ENCODE peak calls at places on chromosomes 6 and 20, in ten cellular contexts. One of them, this sample, is unnamed.

GRCh38 chr20:44648579-44648978 is 2.9 kb downstream of the ADA start:
- DNase-seq in ovary: no peak
- DNase-seq in cardiac fibroblast: no peak
- DNase-seq in lower lobe of right lung: no peak
- DNase-seq in Peyer's patch: no peak
- DNase-seq in osteocyte: no peak
- DNase-seq in neural progenitor cell: peak
- DNase-seq in tibial nerve: no peak
- DNase-seq in AG10803: no peak
- DNase-seq in HCT116: no peak
- DNase-seq in this sample: no peak

GRCh38 chr20:32680544-32681174 is 6.9 kb upstream of the C20orf203 start:
- DNase-seq in ovary: no peak
- DNase-seq in cardiac fibroblast: no peak
- DNase-seq in lower lobe of right lung: no peak
- DNase-seq in Peyer's patch: no peak
- DNase-seq in osteocyte: no peak
- DNase-seq in neural progenitor cell: no peak
- DNase-seq in tibial nerve: no peak
- DNase-seq in AG10803: no peak
- DNase-seq in HCT116: no peak
- DNase-seq in this sample: no peak

GRCh38 chr20:23606652-23607049 is 934 bp upstream of the CST9 start:
- DNase-seq in ovary: peak
- DNase-seq in cardiac fibroblast: peak
- DNase-seq in lower lobe of right lung: peak
- DNase-seq in Peyer's patch: peak
- DNase-seq in osteocyte: peak
- DNase-seq in neural progenitor cell: peak
- DNase-seq in tibial nerve: peak
- DNase-seq in AG10803: peak
- DNase-seq in HCT116: peak
- DNase-seq in this sample: peak

GRCh38 chr20:56689318-56689717 is 60.2 kb downstream of the TFAP2C start:
- DNase-seq in ovary: no peak
- DNase-seq in cardiac fibroblast: peak
- DNase-seq in lower lobe of right lung: no peak
- DNase-seq in Peyer's patch: no peak
- DNase-seq in osteocyte: no peak
- DNase-seq in neural progenitor cell: no peak
- DNase-seq in tibial nerve: no peak
- DNase-seq in AG10803: peak
- DNase-seq in HCT116: no peak
- DNase-seq in this sample: no peak

GRCh38 chr6:127538750-127539264 is 19.7 kb upstream of the MTCL3 start:
- DNase-seq in ovary: no peak
- DNase-seq in cardiac fibroblast: no peak
- DNase-seq in lower lobe of right lung: no peak
- DNase-seq in Peyer's patch: no peak
- DNase-seq in osteocyte: no peak
- DNase-seq in neural progenitor cell: no peak
- DNase-seq in tibial nerve: no peak
- DNase-seq in AG10803: no peak
- DNase-seq in HCT116: no peak
- DNase-seq in this sample: no peak

GRCh38 chr6:144797881-144798589 is 512.9 kb downstream of the UTRN start:
- DNase-seq in ovary: no peak
- DNase-seq in cardiac fibroblast: peak
- DNase-seq in lower lobe of right lung: no peak
- DNase-seq in Peyer's patch: no peak
- DNase-seq in osteocyte: no peak
- DNase-seq in neural progenitor cell: no peak
- DNase-seq in tibial nerve: no peak
- DNase-seq in AG10803: peak
- DNase-seq in HCT116: peak
- DNase-seq in this sample: no peak

GRCh38 chr20:37278966-37279590 is 10.4 kb upstream of the MANBAL start:
- DNase-seq in ovary: no peak
- DNase-seq in cardiac fibroblast: no peak
- DNase-seq in lower lobe of right lung: no peak
- DNase-seq in Peyer's patch: peak
- DNase-seq in osteocyte: no peak
- DNase-seq in neural progenitor cell: no peak
- DNase-seq in tibial nerve: no peak
- DNase-seq in AG10803: peak
- DNase-seq in HCT116: no peak
- DNase-seq in this sample: no peak

GRCh38 chr6:124881898-124882579 is 80.2 kb upstream of the RNF217 start:
- DNase-seq in ovary: no peak
- DNase-seq in cardiac fibroblast: peak
- DNase-seq in lower lobe of right lung: no peak
- DNase-seq in Peyer's patch: no peak
- DNase-seq in osteocyte: no peak
- DNase-seq in neural progenitor cell: peak
- DNase-seq in tibial nerve: no peak
- DNase-seq in AG10803: peak
- DNase-seq in HCT116: no peak
- DNase-seq in this sample: no peak

GRCh38 chr6:44265843-44266233 is 487 bp upstream of the NFKBIE start:
- DNase-seq in ovary: no peak
- DNase-seq in cardiac fibroblast: no peak
- DNase-seq in lower lobe of right lung: peak
- DNase-seq in Peyer's patch: peak
- DNase-seq in osteocyte: no peak
- DNase-seq in neural progenitor cell: no peak
- DNase-seq in tibial nerve: no peak
- DNase-seq in AG10803: no peak
- DNase-seq in HCT116: no peak
- DNase-seq in this sample: no peak

GRCh38 chr6:44263357-44264100 is 1.8 kb downstream of the NFKBIE start:
- DNase-seq in ovary: no peak
- DNase-seq in cardiac fibroblast: peak
- DNase-seq in lower lobe of right lung: no peak
- DNase-seq in Peyer's patch: peak
- DNase-seq in osteocyte: no peak
- DNase-seq in neural progenitor cell: no peak
- DNase-seq in tibial nerve: no peak
- DNase-seq in AG10803: no peak
- DNase-seq in HCT116: no peak
- DNase-seq in this sample: no peak

GRCh38 chr6:44266347-44266746 is 996 bp upstream of the NFKBIE start:
- DNase-seq in ovary: no peak
- DNase-seq in cardiac fibroblast: no peak
- DNase-seq in lower lobe of right lung: no peak
- DNase-seq in Peyer's patch: peak
- DNase-seq in osteocyte: no peak
- DNase-seq in neural progenitor cell: no peak
- DNase-seq in tibial nerve: no peak
- DNase-seq in AG10803: no peak
- DNase-seq in HCT116: no peak
- DNase-seq in this sample: no peak

GRCh38 chr6:44264154-44265002 is 973 bp downstream of the NFKBIE start:
- DNase-seq in ovary: no peak
- DNase-seq in cardiac fibroblast: no peak
- DNase-seq in lower lobe of right lung: peak
- DNase-seq in Peyer's patch: peak
- DNase-seq in osteocyte: no peak
- DNase-seq in neural progenitor cell: no peak
- DNase-seq in tibial nerve: no peak
- DNase-seq in AG10803: no peak
- DNase-seq in HCT116: no peak
- DNase-seq in this sample: no peak

GRCh38 chr6:44265003-44265842 is at the start of gene NFKBIE:
- DNase-seq in ovary: peak
- DNase-seq in cardiac fibroblast: peak
- DNase-seq in lower lobe of right lung: peak
- DNase-seq in Peyer's patch: peak
- DNase-seq in osteocyte: peak
- DNase-seq in neural progenitor cell: peak
- DNase-seq in tibial nerve: peak
- DNase-seq in AG10803: peak
- DNase-seq in HCT116: peak
- DNase-seq in this sample: peak
- TF ChIP-seq CTCF in ovary: no peak
- TF ChIP-seq CTCF in cardiac fibroblast: no peak
- TF ChIP-seq CTCF in lower lobe of right lung: peak
- TF ChIP-seq CTCF in Peyer's patch: peak
- TF ChIP-seq CTCF in osteocyte: peak
- TF ChIP-seq CTCF in neural progenitor cell: peak
- TF ChIP-seq CTCF in tibial nerve: peak
- TF ChIP-seq CTCF in AG10803: peak
- TF ChIP-seq CTCF in HCT116: peak
- TF ChIP-seq CTCF in this sample: no peak

DNA sequence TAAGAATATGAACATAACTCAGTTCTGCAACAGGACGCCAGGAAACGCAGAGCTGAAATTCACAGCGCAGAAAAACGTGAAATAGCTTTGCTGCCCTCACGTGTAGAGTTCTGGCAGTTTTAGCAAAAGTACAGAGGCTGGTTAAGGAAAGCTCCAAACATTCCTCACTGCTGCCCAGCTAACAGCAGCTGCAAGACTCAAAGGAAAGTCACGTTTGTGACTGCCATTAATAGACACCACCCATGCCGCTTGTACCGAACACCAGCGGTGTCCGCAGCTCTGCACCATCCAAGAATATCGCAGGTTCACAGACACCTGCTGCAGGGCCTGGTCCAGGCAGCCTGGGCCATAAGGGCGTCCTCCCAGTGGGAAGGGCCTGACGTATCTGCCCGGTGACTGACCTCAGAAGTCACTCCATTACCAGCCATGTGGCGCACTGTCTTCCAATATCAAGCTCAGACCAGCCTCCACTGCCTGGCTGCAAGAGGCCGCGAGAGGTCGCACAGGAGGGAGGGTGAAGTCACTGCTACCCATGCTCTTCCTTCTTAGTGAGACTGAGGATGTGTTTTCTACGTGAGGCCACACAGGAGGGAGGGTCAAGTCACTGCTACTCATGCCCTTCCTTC is 61.4 kb downstream of the WDR27 start:
- DNase-seq in ovary: no peak
- DNase-seq in cardiac fibroblast: peak
- DNase-seq in lower lobe of right lung: peak
- DNase-seq in Peyer's patch: no peak
- DNase-seq in osteocyte: peak
- DNase-seq in neural progenitor cell: no peak
- DNase-seq in tibial nerve: no peak
- DNase-seq in AG10803: peak
- DNase-seq in HCT116: no peak
- DNase-seq in this sample: peak
- TF ChIP-seq CTCF in ovary: no peak
- TF ChIP-seq CTCF in cardiac fibroblast: no peak
- TF ChIP-seq CTCF in lower lobe of right lung: no peak
- TF ChIP-seq CTCF in Peyer's patch: peak
- TF ChIP-seq CTCF in osteocyte: no peak
- TF ChIP-seq CTCF in neural progenitor cell: no peak
- TF ChIP-seq CTCF in tibial nerve: no peak
- TF ChIP-seq CTCF in AG10803: peak
- TF ChIP-seq CTCF in HCT116: no peak
- TF ChIP-seq CTCF in this sample: peak

GRCh38 chr20:19631410-19631809 is 126.6 kb upstream of the RIN2 start:
- DNase-seq in ovary: no peak
- DNase-seq in cardiac fibroblast: no peak
- DNase-seq in lower lobe of right lung: no peak
- DNase-seq in Peyer's patch: no peak
- DNase-seq in osteocyte: no peak
- DNase-seq in neural progenitor cell: no peak
- DNase-seq in tibial nerve: no peak
- DNase-seq in AG10803: no peak
- DNase-seq in HCT116: no peak
- DNase-seq in this sample: no peak

GRCh38 chr20:19626896-19627295 is 131.2 kb upstream of the RIN2 start:
- DNase-seq in ovary: no peak
- DNase-seq in cardiac fibroblast: no peak
- DNase-seq in lower lobe of right lung: no peak
- DNase-seq in Peyer's patch: no peak
- DNase-seq in osteocyte: no peak
- DNase-seq in neural progenitor cell: no peak
- DNase-seq in tibial nerve: no peak
- DNase-seq in AG10803: no peak
- DNase-seq in HCT116: no peak
- DNase-seq in this sample: no peak

GRCh38 chr20:19625416-19625815 is 132.6 kb upstream of the RIN2 start:
- DNase-seq in ovary: no peak
- DNase-seq in cardiac fibroblast: no peak
- DNase-seq in lower lobe of right lung: no peak
- DNase-seq in Peyer's patch: no peak
- DNase-seq in osteocyte: no peak
- DNase-seq in neural progenitor cell: no peak
- DNase-seq in tibial nerve: no peak
- DNase-seq in AG10803: no peak
- DNase-seq in HCT116: no peak
- DNase-seq in this sample: no peak

GRCh38 chr20:19624221-19624620 is 133.8 kb upstream of the RIN2 start:
- DNase-seq in ovary: no peak
- DNase-seq in cardiac fibroblast: no peak
- DNase-seq in lower lobe of right lung: no peak
- DNase-seq in Peyer's patch: no peak
- DNase-seq in osteocyte: no peak
- DNase-seq in neural progenitor cell: no peak
- DNase-seq in tibial nerve: no peak
- DNase-seq in AG10803: no peak
- DNase-seq in HCT116: no peak
- DNase-seq in this sample: no peak

DNA sequence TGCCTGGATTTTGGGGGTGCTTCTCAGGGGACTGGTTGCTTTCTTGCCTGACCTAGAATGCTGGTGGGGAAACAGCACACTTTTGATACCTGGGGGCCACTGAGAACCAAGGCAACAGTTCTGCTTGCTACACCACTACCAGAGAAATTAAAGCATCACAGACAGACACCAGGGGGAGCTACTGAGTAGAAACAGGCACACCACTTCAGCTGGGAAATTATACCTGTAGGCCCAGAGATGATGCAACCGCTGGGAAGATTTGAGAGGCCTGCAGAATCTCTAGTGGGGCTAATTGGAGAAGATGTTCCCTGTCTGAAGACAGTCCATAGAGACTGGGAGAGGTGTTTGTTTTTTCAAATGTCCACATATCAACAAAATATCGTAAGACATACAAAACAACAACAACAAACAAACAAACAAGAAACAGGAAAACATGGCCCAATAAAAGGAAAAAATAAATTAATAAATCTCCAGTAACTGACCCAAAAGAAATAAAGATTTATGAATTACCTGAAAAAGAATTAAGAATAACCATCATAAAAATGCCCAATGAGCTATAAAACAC is 129.4 kb upstream of the RIN2 start:
- DNase-seq in ovary: no peak
- DNase-seq in cardiac fibroblast: peak
- DNase-seq in lower lobe of right lung: no peak
- DNase-seq in Peyer's patch: no peak
- DNase-seq in osteocyte: no peak
- DNase-seq in neural progenitor cell: peak
- DNase-seq in tibial nerve: peak
- DNase-seq in AG10803: peak
- DNase-seq in HCT116: peak
- DNase-seq in this sample: no peak
- TF ChIP-seq CTCF in ovary: no peak
- TF ChIP-seq CTCF in cardiac fibroblast: peak
- TF ChIP-seq CTCF in lower lobe of right lung: peak
- TF ChIP-seq CTCF in Peyer's patch: peak
- TF ChIP-seq CTCF in osteocyte: peak
- TF ChIP-seq CTCF in neural progenitor cell: peak
- TF ChIP-seq CTCF in tibial nerve: peak
- TF ChIP-seq CTCF in AG10803: peak
- TF ChIP-seq CTCF in HCT116: peak
- TF ChIP-seq CTCF in this sample: peak

GRCh38 chr6:257031-257725 is 35.1 kb upstream of the DUSP22 start:
- DNase-seq in ovary: no peak
- DNase-seq in cardiac fibroblast: no peak
- DNase-seq in lower lobe of right lung: no peak
- DNase-seq in Peyer's patch: no peak
- DNase-seq in osteocyte: no peak
- DNase-seq in neural progenitor cell: no peak
- DNase-seq in tibial nerve: peak
- DNase-seq in AG10803: peak
- DNase-seq in HCT116: no peak
- DNase-seq in this sample: no peak
- TF ChIP-seq CTCF in ovary: no peak
- TF ChIP-seq CTCF in cardiac fibroblast: no peak
- TF ChIP-seq CTCF in lower lobe of right lung: no peak
- TF ChIP-seq CTCF in Peyer's patch: no peak
- TF ChIP-seq CTCF in osteocyte: no peak
- TF ChIP-seq CTCF in neural progenitor cell: no peak
- TF ChIP-seq CTCF in tibial nerve: no peak
- TF ChIP-seq CTCF in AG10803: no peak
- TF ChIP-seq CTCF in HCT116: no peak
- TF ChIP-seq CTCF in this sample: no peak